ENCODE peak calls at places on chromosomes 11 and 22, in four cellular contexts. R is uterus, U is spleen, J is thyroid gland. L is an unnamed sample.

GRCh38 chr22:26185190-26185589 is 15.9 kb downstream of the SEZ6L start:
- DNase-seq in R (no peak), U (no peak), J (no peak), L (no peak)

GRCh38 chr11:124783002-124783401 is 17.2 kb downstream of the MSANTD2 start:
- DNase-seq in R (no peak), U (no peak), J (no peak), L (no peak)

GRCh38 chr11:74373382-74373781 is 24.9 kb downstream of the PGM2L1 start:
- DNase-seq in R (no peak), U (no peak), J (no peak), L (no peak)

GRCh38 chr11:44066732-44067131 is 662 bp downstream of the ACCS start:
- DNase-seq in R (peak; percentile 25), U (no peak), J (peak; percentile 5), L (peak; percentile 20)

GRCh38 chr11:130413383-130414106 is 14.9 kb downstream of the ADAMTS8 start:
- DNase-seq in R (no peak), U (no peak), J (no peak), L (peak; percentile 40)

GRCh38 chr11:134658481-134659080 is 246.5 kb upstream of the B3GAT1 start:
- DNase-seq in R (peak; percentile 1), U (no peak), J (no peak), L (peak; percentile 35)

GRCh38 chr11:84498016-84498415 is 1129.1 kb downstream of the DLG2 start:
- DNase-seq in R (no peak), U (no peak), J (no peak), L (peak; percentile 21)

GRCh38 chr22:18154821-18155390 is 4.9 kb downstream of the USP18 start:
- DNase-seq in R (no peak), U (no peak), J (no peak), L (no peak)

GRCh38 chr11:109329716-109330115 is 92.3 kb upstream of the C11orf87 start:
- DNase-seq in R (no peak), U (no peak), J (no peak), L (no peak)

GRCh38 chr11:20488352-20488751 is 100.8 kb downstream of the PRMT3 start:
- DNase-seq in R (no peak), U (no peak), J (no peak), L (no peak)

GRCh38 chr11:78039919-78040671 is 17.0 kb upstream of the KCTD14 start:
- DNase-seq in R (peak; percentile 61), U (peak; percentile 79), J (peak; percentile 85), L (peak; percentile 91)

GRCh38 chr22:30212363-30212995 is 34.1 kb downstream of the LIF start:
- DNase-seq in R (peak; percentile 58), U (peak; percentile 83), J (peak; percentile 92), L (peak; percentile 97)

GRCh38 chr11:13949876-13950275 is 12.6 kb upstream of the SPON1 start:
- DNase-seq in R (no peak), U (no peak), J (no peak), L (no peak)

GRCh38 chr11:112830255-112830654 is 131.0 kb upstream of the NCAM1 start:
- DNase-seq in R (no peak), U (no peak), J (no peak), L (no peak)

GRCh38 chr11:43278302-43278956 is 33.4 kb upstream of the API5 start:
- DNase-seq in R (no peak), U (no peak), J (no peak), L (no peak)

GRCh38 chr11:42770444-42771065 is 541.2 kb upstream of the API5 start:
- DNase-seq in R (no peak), U (no peak), J (peak; percentile 8), L (peak; percentile 30)

GRCh38 chr11:36777302-36777701 is 179.3 kb upstream of the RAG2 start:
- DNase-seq in R (no peak), U (no peak), J (no peak), L (no peak)

GRCh38 chr11:72775288-72776110 is 18.3 kb downstream of the STARD10 start:
- DNase-seq in R (no peak), U (no peak), J (no peak), L (no peak)

GRCh38 chr22:17707526-17707925 is 66.7 kb downstream of the BID start:
- DNase-seq in R (no peak), U (no peak), J (no peak), L (no peak)

GRCh38 chr22:36201630-36202312 is at the start of gene APOL4:
- DNase-seq in R (peak; percentile 75), U (no peak), J (peak; percentile 58), L (peak; percentile 66)

GRCh38 chr11:134569195-134569594 is 157.2 kb upstream of the B3GAT1 start:
- DNase-seq in R (no peak), U (no peak), J (no peak), L (no peak)

GRCh38 chr11:132158091-132158490 is 787.7 kb downstream of the NTM start:
- DNase-seq in R (no peak), U (no peak), J (no peak), L (no peak)

GRCh38 chr11:115471367-115471766 is 32.8 kb downstream of the CADM1 start:
- DNase-seq in R (no peak), U (no peak), J (peak; percentile 56), L (peak; percentile 3)

GRCh38 chr11:61885166-61885778 is 6.1 kb downstream of the FADS3 start:
- DNase-seq in R (no peak), U (no peak), J (peak; percentile 22), L (no peak)

GRCh38 chr22:24951942-24952836 is at the start of gene KIAA1671:
- DNase-seq in R (peak; percentile 74), U (peak; percentile 93), J (peak; percentile 90), L (peak; percentile 92)

GRCh38 chr11:64040684-64041267 is 5.0 kb downstream of the FLRT1 start:
- DNase-seq in R (no peak), U (no peak), J (peak; percentile 22), L (no peak)

GRCh38 chr11:103936059-103936458 is 100.4 kb upstream of the DDI1 start:
- DNase-seq in R (no peak), U (no peak), J (no peak), L (no peak)

GRCh38 chr22:29344137-29344536 is 28.6 kb upstream of the RASL10A start:
- DNase-seq in R (peak; percentile 80), U (no peak), J (peak; percentile 96), L (peak; percentile 78)

GRCh38 chr22:24005201-24005600 is at the start of gene GSTT4:
- DNase-seq in R (no peak), U (no peak), J (peak; percentile 74), L (no peak)

GRCh38 chr22:23098230-23098705 is 27.9 kb downstream of the GNAZ start:
- DNase-seq in R (no peak), U (no peak), J (no peak), L (no peak)

GRCh38 chr11:68014157-68014965 is 4.2 kb downstream of the ALDH3B1 start:
- DNase-seq in R (no peak), U (no peak), J (peak; percentile 54), L (peak; percentile 83)
- H3K27ac ChIP-seq in R (no peak overlapping the region), U (peak overlapping the region; percentile 91), J (no peak overlapping the region), L (peak overlapping the region; percentile 23)

GRCh38 chr22:37906364-37907008 is 389 bp downstream of the MICALL1 start:
- DNase-seq in R (peak; percentile 39), U (peak; percentile 89), J (peak; percentile 34), L (no peak)
- TF ChIP-seq POLR2A in R (no peak), U (no peak), J (no peak), L (peak; percentile 30)

DNA sequence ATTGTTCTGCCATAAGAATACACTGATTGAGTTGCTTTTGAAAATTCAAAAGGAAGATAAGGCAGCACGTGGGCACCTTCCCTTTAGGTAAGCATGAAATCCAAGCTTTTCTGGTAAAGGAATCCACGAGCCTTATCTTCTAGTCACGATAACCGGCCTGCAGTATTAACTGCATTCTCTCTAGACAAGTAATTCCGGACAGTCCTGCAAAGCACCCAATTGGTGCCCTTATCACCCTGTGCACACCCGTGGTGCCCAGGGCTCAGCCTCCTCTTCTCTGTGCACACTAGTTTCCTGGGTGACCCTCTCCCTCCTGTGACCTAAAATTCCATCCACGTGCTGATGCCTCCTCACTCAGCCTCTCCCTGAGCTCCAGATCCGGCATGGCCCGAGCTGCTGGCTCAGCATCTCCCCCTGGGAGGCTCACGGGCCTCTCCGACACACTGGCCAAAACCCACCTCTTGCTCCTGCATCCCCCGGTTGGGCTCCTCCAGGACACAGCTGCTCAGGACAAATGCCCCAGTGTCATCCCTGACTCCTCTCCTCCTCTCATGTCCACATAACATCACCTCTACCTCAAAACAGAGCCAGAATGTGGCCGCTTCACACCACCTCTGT is 63.7 kb downstream of the PACSIN2 start:
- DNase-seq in R (no peak), U (no peak), J (no peak), L (peak; percentile 39)
- H3K4me1 ChIP-seq in R (no peaks in the 10 kb centered on the region), U (peaks cover 7% of the 10 kb centered on the region), J (peaks cover 48% of the 10 kb centered on the region), L (peaks cover 37% of the 10 kb centered on the region)

GRCh38 chr11:12114487-12115033 is 4.2 kb downstream of the MICAL2 start:
- DNase-seq in R (no peak), U (no peak), J (no peak), L (peak; percentile 31)
- H3K27ac ChIP-seq in R (peak overlapping the region; percentile 89), U (no peak overlapping the region), J (peak overlapping the region; percentile 18), L (no peak overlapping the region)

GRCh38 chr11:66290332-66290629 is 1.3 kb upstream of the YIF1A start:
- DNase-seq in R (no peak), U (no peak), J (no peak), L (no peak)

GRCh38 chr11:66289548-66290331 is 797 bp upstream of the YIF1A start:
- DNase-seq in R (no peak), U (no peak), J (peak; percentile 79), L (no peak)

GRCh38 chr11:66287256-66288137 is 1.4 kb downstream of the YIF1A start:
- DNase-seq in R (no peak), U (no peak), J (no peak), L (no peak)

GRCh38 chr11:66288138-66288865 is 641 bp downstream of the YIF1A start:
- DNase-seq in R (no peak), U (no peak), J (no peak), L (peak; percentile 34)

GRCh38 chr11:66288866-66289547 is at the start of gene YIF1A:
- DNase-seq in R (peak; percentile 99), U (peak; percentile 99), J (peak; percentile 99), L (peak; percentile 99)
- TF ChIP-seq POLR2A in R (peak; percentile 94), U (peak; percentile 83), J (peak; percentile 94), L (peak; percentile 88)

GRCh38 chr11:85843929-85844328 is 11.3 kb upstream of the CCDC83 start:
- DNase-seq in R (no peak), U (no peak), J (no peak), L (no peak)
- H3K4me1 ChIP-seq in R (no peaks in the 10 kb centered on the region), U (no peaks in the 10 kb centered on the region), J (no peaks in the 10 kb centered on the region), L (no peaks in the 10 kb centered on the region)

DNA sequence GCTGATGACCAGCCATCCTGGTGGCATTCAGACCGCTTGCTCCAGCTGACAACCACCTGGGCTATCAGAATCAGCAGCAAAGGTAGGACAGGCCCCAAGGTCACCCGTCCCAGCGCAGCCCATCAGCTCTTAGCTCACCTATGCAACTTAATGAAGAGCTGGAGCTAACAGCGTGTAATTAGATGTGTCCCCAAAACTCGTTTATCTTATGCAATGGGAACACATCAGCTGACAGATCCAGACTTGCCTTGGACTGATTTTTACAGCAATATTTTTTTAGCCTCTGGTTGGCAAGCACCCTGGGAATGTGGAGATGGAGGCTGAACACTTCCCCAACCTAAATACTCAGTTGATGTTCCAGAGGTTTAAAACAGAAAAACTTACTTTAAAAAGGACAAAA is 76.0 kb downstream of the PACSIN2 start:
- DNase-seq in R (no peak), U (no peak), J (no peak), L (no peak)
- H3K27ac ChIP-seq in R (peak overlapping the region; percentile 80), U (peak overlapping the region; percentile 94), J (peak overlapping the region; percentile 82), L (peak overlapping the region; percentile 86)

GRCh38 chr11:1861435-1862411 is 8.8 kb downstream of the LSP1 start:
- DNase-seq in R (no peak), U (no peak), J (no peak), L (no peak)
- TF ChIP-seq POLR2A in R (no peak), U (no peak), J (no peak), L (no peak)

L was measured in adrenal gland.